ENCODE peak calls at places on chromosome 19, in four cellular contexts. W, L, Q and E are unnamed samples. For H3K4me1, the result is how much of the 10 kb centered on the place peaks cover.

GRCh38 chr19:33212024-33212772 is 13.5 kb downstream of the SLC7A10 start:
- DNase-seq in L (no peak), W (no peak), Q (no peak), E (no peak)

GRCh38 chr19:50322931-50323781 is 6.0 kb downstream of the KCNC3 start:
- DNase-seq in L (no peak), Q (no peak), W (no peak), E (no peak)

GRCh38 chr19:3942790-3943409 is 10.0 kb downstream of the NMRK2 start:
- DNase-seq in L (no peak), Q (no peak), W (peak), E (no peak)

GRCh38 chr19:5050905-5051304 is 82.0 kb downstream of the KDM4B start:
- DNase-seq in L (no peak), W (no peak), Q (no peak), E (no peak)

GRCh38 chr19:7829162-7829520 is 877 bp upstream of the EVI5L start:
- DNase-seq in Q (no peak), L (no peak), W (no peak), E (no peak)

GRCh38 chr19:13401388-13401787 is 104.9 kb downstream of the CACNA1A start:
- DNase-seq in Q (peak), L (no peak), W (no peak), E (no peak)

GRCh38 chr19:3549816-3550215 is 7.6 kb downstream of the MFSD12 start:
- DNase-seq in W (no peak), Q (no peak), L (no peak), E (no peak)

GRCh38 chr19:35885909-35886308 is 14.4 kb downstream of the NFKBID start:
- DNase-seq in Q (no peak), L (no peak), W (no peak), E (no peak)

GRCh38 chr19:51364200-51365106 is 1.7 kb downstream of the ETFB start:
- DNase-seq in W (no peak), L (no peak), Q (no peak), E (no peak)

GRCh38 chr19:46678110-46678732 is 17.2 kb upstream of the DACT3 start:
- DNase-seq in Q (no peak), W (no peak), L (no peak), E (peak)

GRCh38 chr19:32200312-32201038 is 144.9 kb upstream of the ZNF507 start:
- DNase-seq in W (peak), L (no peak), Q (no peak), E (no peak)

GRCh38 chr19:3683866-3684816 is 16.1 kb downstream of the PIP5K1C start:
- DNase-seq in L (no peak), Q (no peak), W (no peak), E (no peak)

GRCh38 chr19:42553292-42554045 is 25.2 kb upstream of the CEACAM1 start:
- DNase-seq in L (no peak), W (peak), Q (peak), E (no peak)

GRCh38 chr19:3663838-3664237 is 36.4 kb downstream of the PIP5K1C start:
- DNase-seq in L (no peak), W (no peak), Q (no peak), E (no peak)

GRCh38 chr19:8028951-8029491 is 23.5 kb upstream of the CCL25 start:
- DNase-seq in Q (no peak), L (no peak), W (no peak), E (no peak)

GRCh38 chr19:49847731-49848696 is 2.9 kb upstream of the PTOV1 start:
- DNase-seq in L (no peak), Q (peak), W (no peak), E (no peak)

GRCh38 chr19:3034194-3034844 is 5.2 kb upstream of the TLE2 start:
- DNase-seq in Q (peak), W (no peak), L (no peak), E (no peak)

GRCh38 chr19:17125728-17126677 is 50.4 kb downstream of the MYO9B start:
- DNase-seq in L (peak), W (peak), Q (peak), E (peak)
- H3K4me1 ChIP-seq in L (under half), W (under half), Q (under half), E (under half)

DNA sequence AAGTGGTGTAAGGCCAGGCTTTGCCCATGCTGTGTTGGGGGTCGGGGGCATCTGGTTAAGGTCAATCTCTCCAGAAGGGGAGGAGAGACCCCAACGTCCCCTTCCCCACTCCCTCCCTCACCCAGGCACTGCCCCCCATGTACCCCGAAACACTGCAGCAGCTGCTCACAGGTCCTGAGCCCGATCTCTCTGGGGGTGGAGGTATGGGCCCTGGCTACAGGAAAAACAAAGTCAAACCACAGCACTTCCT is 10.2 kb downstream of the CAPN12 start:
- DNase-seq in W (no peak), L (peak), Q (no peak), E (no peak)
- H3K4me1 ChIP-seq in W (under half), L (under half), Q (under half), E (under half)

GRCh38 chr19:39698535-39698934 is 5.7 kb upstream of the LGALS14 start:
- DNase-seq in Q (no peak), W (no peak), L (no peak), E (no peak)
- H3K4me1 ChIP-seq in Q (under half), W (under half), L (under half), E (under half)

GRCh38 chr19:43754562-43755255 is at the start of gene SMG9:
- DNase-seq in L (peak), Q (peak), W (peak), E (peak)
- H3K4me1 ChIP-seq in L (under half), Q (under half), W (under half), E (under half)

DNA sequence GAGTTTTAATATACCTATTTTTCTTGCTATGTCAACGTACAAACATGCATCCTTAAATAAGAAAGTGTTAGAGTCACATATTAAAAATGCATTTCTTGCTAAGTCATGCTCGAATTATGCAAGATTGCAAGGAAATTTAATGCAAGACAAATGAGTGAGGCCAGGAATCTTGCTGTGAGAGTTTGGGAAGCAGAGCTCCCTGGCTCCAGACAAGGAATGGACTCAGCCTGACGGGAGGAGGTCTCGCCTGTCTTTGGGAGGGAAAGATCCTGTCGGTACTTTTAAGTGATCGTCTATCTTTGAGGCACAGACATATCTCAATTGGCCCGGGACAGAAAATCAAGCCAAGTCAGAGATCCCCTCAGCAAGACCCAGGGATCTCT is 39.2 kb downstream of the RFX2 start:
- DNase-seq in Q (peak), W (no peak), L (no peak), E (no peak)
- H3K4me1 ChIP-seq in Q (under half), W (under half), L (under half), E (under half)

DNA sequence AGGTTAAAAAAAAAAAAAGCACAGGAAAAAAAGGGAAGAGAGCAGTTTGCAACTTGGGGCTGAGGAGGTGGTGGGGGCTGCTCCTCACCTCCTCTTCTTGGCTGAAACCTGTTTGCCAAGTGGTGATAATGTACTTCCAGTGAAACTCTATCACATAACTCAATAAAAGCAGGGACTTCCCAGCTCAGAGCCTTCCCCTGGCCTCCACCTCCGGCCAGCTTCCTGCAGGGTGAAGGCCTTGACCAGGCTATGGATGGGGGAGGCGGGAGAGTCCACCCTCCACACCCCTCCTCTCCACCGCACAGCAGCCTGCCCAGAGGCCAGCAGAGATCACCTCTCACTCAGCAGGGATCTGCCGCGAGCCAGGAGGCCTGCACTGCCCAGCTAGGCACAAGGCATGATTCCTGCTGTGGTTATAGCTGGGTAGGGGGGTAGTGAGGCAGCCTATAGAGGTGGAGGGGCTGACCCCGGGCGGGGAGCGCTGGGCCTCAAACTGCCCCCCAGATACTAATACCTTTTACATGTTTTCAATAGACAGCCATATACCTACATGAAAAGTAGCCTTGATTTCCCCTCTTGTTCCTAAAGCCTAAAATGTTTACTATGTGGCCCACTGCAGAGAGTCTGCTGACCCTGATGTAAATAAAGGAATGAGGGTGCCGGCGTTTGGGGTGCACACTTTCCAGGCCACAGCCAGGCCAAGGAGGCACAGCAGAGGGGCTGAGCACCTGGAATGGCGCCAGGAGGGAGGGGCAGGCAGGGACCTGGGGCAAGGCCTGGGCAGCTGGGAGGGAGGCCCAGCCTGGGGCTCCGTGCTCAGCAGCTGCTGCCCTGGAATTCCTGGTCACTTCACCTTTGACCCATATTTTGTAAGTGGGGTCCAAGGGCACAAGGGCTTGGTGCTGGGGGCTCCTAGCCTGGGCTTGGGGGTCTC is 10.3 kb downstream of the ZNF787 start:
- DNase-seq in W (peak), Q (peak), L (no peak), E (no peak)
- H3K4me1 ChIP-seq in W (half or more), Q (under half), L (under half), E (under half)

GRCh38 chr19:1266818-1267440 is 2.2 kb upstream of the CIRBP start:
- DNase-seq in Q (peak), L (peak), W (peak), E (peak)

GRCh38 chr19:1265611-1266115 is 3.5 kb upstream of the CIRBP start:
- DNase-seq in Q (peak), L (peak), W (peak), E (peak)

GRCh38 chr19:1267441-1268391 is 1.4 kb upstream of the CIRBP start:
- DNase-seq in Q (no peak), L (peak), W (peak), E (no peak)

GRCh38 chr19:1264801-1265610 is 4.1 kb upstream of the CIRBP start:
- DNase-seq in L (peak), Q (peak), W (peak), E (no peak)

DNA sequence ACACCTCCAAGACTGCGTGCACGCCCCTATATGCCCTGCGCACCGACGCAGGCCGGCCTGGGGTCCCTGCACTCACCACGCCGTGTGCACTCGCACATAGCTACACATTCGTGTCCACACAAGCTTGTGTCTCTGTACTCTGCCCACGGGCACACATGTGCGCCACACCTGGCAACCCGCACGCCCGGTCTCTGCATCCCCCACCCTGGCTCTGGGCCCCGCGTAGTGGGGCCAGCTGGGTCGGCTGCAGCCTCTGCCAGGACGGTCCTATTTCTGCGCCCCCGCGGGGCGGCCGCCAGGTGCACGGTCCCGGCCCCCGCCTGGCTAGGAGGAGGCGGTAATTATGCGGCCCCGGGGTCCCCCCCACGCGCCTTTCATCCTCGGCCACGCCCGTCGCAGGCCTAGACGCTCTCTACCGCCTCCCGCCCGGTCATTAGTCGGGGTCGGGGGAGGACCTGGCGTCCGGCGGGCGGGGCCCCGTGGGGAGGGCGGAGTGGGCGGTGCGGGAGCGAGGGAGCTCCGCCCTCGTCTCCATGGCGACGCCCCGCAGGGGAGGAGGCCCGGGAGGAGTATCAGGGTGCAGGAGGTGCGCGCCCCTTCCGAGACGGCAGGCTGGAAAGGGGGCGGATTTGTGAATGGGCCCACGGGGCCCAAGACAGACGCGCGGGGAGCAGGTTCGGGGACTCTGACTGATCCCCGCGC is 2.9 kb upstream of the CIRBP start:
- DNase-seq in Q (peak), W (peak), L (peak), E (peak)
- H3K4me1 ChIP-seq in Q (under half), W (half or more), L (half or more), E (half or more)